ENCODE peak calls at places on chromosomes 16 and 17, in nine cellular contexts. One of them, this sample, is unnamed.

GRCh38 chr16:57600048-57600835 is 28.2 kb upstream of the ADGRG1 start:
- DNase-seq in PC-3: peak; percentile 66
- DNase-seq in HFFc6: no peak
- DNase-seq in NCI-H2029 treated with DMSO at 0.1 percent for 48 hours: no peak
- DNase-seq in activated naive CD4-positive, alpha-beta T cell treated with Interleukin-2 at 50 U/mL for 16 hours: peak; percentile 52
- DNase-seq in omental fat pad: no peak
- DNase-seq in ELF-1: peak; percentile 82
- DNase-seq in stimulated activated CD4-positive, alpha-beta T cell treated with anti-CD3 and anti-CD28 coated beads, TNF-alpha, amount 100 ng/mL, for 4 hours: no peak
- DNase-seq in cardiac fibroblast: peak; percentile 64
- DNase-seq in this sample: peak; percentile 74

GRCh38 chr17:48429638-48430586 is at the start of gene SKAP1:
- DNase-seq in PC-3: no peak
- DNase-seq in HFFc6: no peak
- DNase-seq in NCI-H2029 treated with DMSO at 0.1 percent for 48 hours: no peak
- DNase-seq in activated naive CD4-positive, alpha-beta T cell treated with Interleukin-2 at 50 U/mL for 16 hours: peak; percentile 72
- DNase-seq in omental fat pad: no peak
- DNase-seq in ELF-1: peak; percentile 41
- DNase-seq in stimulated activated CD4-positive, alpha-beta T cell treated with anti-CD3 and anti-CD28 coated beads, TNF-alpha, amount 100 ng/mL, for 4 hours: peak; percentile 54
- DNase-seq in cardiac fibroblast: no peak
- DNase-seq in this sample: no peak

GRCh38 chr16:10594312-10594950 is 14.0 kb upstream of the EMP2 start:
- DNase-seq in PC-3: peak; percentile 71
- DNase-seq in HFFc6: no peak
- DNase-seq in NCI-H2029 treated with DMSO at 0.1 percent for 48 hours: peak; percentile 92
- DNase-seq in activated naive CD4-positive, alpha-beta T cell treated with Interleukin-2 at 50 U/mL for 16 hours: no peak
- DNase-seq in omental fat pad: no peak
- DNase-seq in ELF-1: no peak
- DNase-seq in stimulated activated CD4-positive, alpha-beta T cell treated with anti-CD3 and anti-CD28 coated beads, TNF-alpha, amount 100 ng/mL, for 4 hours: no peak
- DNase-seq in cardiac fibroblast: no peak
- DNase-seq in this sample: peak; percentile 85

GRCh38 chr16:30394603-30395154 is 541 bp upstream of the ZNF48 start:
- DNase-seq in PC-3: no peak
- DNase-seq in HFFc6: no peak
- DNase-seq in NCI-H2029 treated with DMSO at 0.1 percent for 48 hours: no peak
- DNase-seq in activated naive CD4-positive, alpha-beta T cell treated with Interleukin-2 at 50 U/mL for 16 hours: no peak
- DNase-seq in omental fat pad: no peak
- DNase-seq in ELF-1: peak; percentile 67
- DNase-seq in stimulated activated CD4-positive, alpha-beta T cell treated with anti-CD3 and anti-CD28 coated beads, TNF-alpha, amount 100 ng/mL, for 4 hours: no peak
- DNase-seq in cardiac fibroblast: peak; percentile 67
- DNase-seq in this sample: no peak

GRCh38 chr16:13305019-13305755 is 403.8 kb downstream of the SHISA9 start:
- DNase-seq in PC-3: no peak
- DNase-seq in HFFc6: no peak
- DNase-seq in NCI-H2029 treated with DMSO at 0.1 percent for 48 hours: no peak
- DNase-seq in activated naive CD4-positive, alpha-beta T cell treated with Interleukin-2 at 50 U/mL for 16 hours: no peak
- DNase-seq in omental fat pad: no peak
- DNase-seq in ELF-1: no peak
- DNase-seq in stimulated activated CD4-positive, alpha-beta T cell treated with anti-CD3 and anti-CD28 coated beads, TNF-alpha, amount 100 ng/mL, for 4 hours: no peak
- DNase-seq in cardiac fibroblast: no peak
- DNase-seq in this sample: no peak

GRCh38 chr16:67311607-67312449 is 14.7 kb downstream of the KCTD19 start:
- DNase-seq in PC-3: peak; percentile 94
- DNase-seq in HFFc6: peak; percentile 100
- DNase-seq in NCI-H2029 treated with DMSO at 0.1 percent for 48 hours: no peak
- DNase-seq in activated naive CD4-positive, alpha-beta T cell treated with Interleukin-2 at 50 U/mL for 16 hours: peak; percentile 85
- DNase-seq in omental fat pad: peak; percentile 40
- DNase-seq in ELF-1: no peak
- DNase-seq in stimulated activated CD4-positive, alpha-beta T cell treated with anti-CD3 and anti-CD28 coated beads, TNF-alpha, amount 100 ng/mL, for 4 hours: peak; percentile 54
- DNase-seq in cardiac fibroblast: peak; percentile 97
- DNase-seq in this sample: no peak

GRCh38 chr17:80803451-80804428 is 187.9 kb upstream of the CHMP6 start:
- DNase-seq in PC-3: no peak
- DNase-seq in HFFc6: no peak
- DNase-seq in NCI-H2029 treated with DMSO at 0.1 percent for 48 hours: no peak
- DNase-seq in activated naive CD4-positive, alpha-beta T cell treated with Interleukin-2 at 50 U/mL for 16 hours: no peak
- DNase-seq in omental fat pad: no peak
- DNase-seq in ELF-1: no peak
- DNase-seq in stimulated activated CD4-positive, alpha-beta T cell treated with anti-CD3 and anti-CD28 coated beads, TNF-alpha, amount 100 ng/mL, for 4 hours: no peak
- DNase-seq in cardiac fibroblast: no peak
- DNase-seq in this sample: no peak

GRCh38 chr16:30724641-30725464 is 23.4 kb upstream of the PHKG2 start:
- DNase-seq in PC-3: no peak
- DNase-seq in HFFc6: no peak
- DNase-seq in NCI-H2029 treated with DMSO at 0.1 percent for 48 hours: no peak
- DNase-seq in activated naive CD4-positive, alpha-beta T cell treated with Interleukin-2 at 50 U/mL for 16 hours: no peak
- DNase-seq in omental fat pad: no peak
- DNase-seq in ELF-1: no peak
- DNase-seq in stimulated activated CD4-positive, alpha-beta T cell treated with anti-CD3 and anti-CD28 coated beads, TNF-alpha, amount 100 ng/mL, for 4 hours: no peak
- DNase-seq in cardiac fibroblast: no peak
- DNase-seq in this sample: no peak

GRCh38 chr17:4706121-4706520 is 2.2 kb upstream of the PELP1 start:
- DNase-seq in PC-3: peak; percentile 7
- DNase-seq in HFFc6: no peak
- DNase-seq in NCI-H2029 treated with DMSO at 0.1 percent for 48 hours: no peak
- DNase-seq in activated naive CD4-positive, alpha-beta T cell treated with Interleukin-2 at 50 U/mL for 16 hours: no peak
- DNase-seq in omental fat pad: no peak
- DNase-seq in ELF-1: peak; percentile 41
- DNase-seq in stimulated activated CD4-positive, alpha-beta T cell treated with anti-CD3 and anti-CD28 coated beads, TNF-alpha, amount 100 ng/mL, for 4 hours: no peak
- DNase-seq in cardiac fibroblast: no peak
- DNase-seq in this sample: no peak

GRCh38 chr17:29619251-29619650 is 3.5 kb downstream of the CORO6 start:
- DNase-seq in PC-3: no peak
- DNase-seq in HFFc6: peak; percentile 52
- DNase-seq in NCI-H2029 treated with DMSO at 0.1 percent for 48 hours: no peak
- DNase-seq in activated naive CD4-positive, alpha-beta T cell treated with Interleukin-2 at 50 U/mL for 16 hours: no peak
- DNase-seq in omental fat pad: no peak
- DNase-seq in ELF-1: peak; percentile 52
- DNase-seq in stimulated activated CD4-positive, alpha-beta T cell treated with anti-CD3 and anti-CD28 coated beads, TNF-alpha, amount 100 ng/mL, for 4 hours: no peak
- DNase-seq in cardiac fibroblast: peak; percentile 70
- DNase-seq in this sample: no peak

GRCh38 chr16:56389554-56389953 is 35.8 kb downstream of the AMFR start:
- DNase-seq in PC-3: peak; percentile 46
- DNase-seq in HFFc6: peak; percentile 96
- DNase-seq in NCI-H2029 treated with DMSO at 0.1 percent for 48 hours: no peak
- DNase-seq in activated naive CD4-positive, alpha-beta T cell treated with Interleukin-2 at 50 U/mL for 16 hours: no peak
- DNase-seq in omental fat pad: no peak
- DNase-seq in ELF-1: no peak
- DNase-seq in stimulated activated CD4-positive, alpha-beta T cell treated with anti-CD3 and anti-CD28 coated beads, TNF-alpha, amount 100 ng/mL, for 4 hours: no peak
- DNase-seq in cardiac fibroblast: peak; percentile 66
- DNase-seq in this sample: no peak

GRCh38 chr17:81479672-81480071 is 32.9 kb downstream of the ACTG1 start:
- DNase-seq in PC-3: no peak
- DNase-seq in HFFc6: no peak
- DNase-seq in NCI-H2029 treated with DMSO at 0.1 percent for 48 hours: no peak
- DNase-seq in activated naive CD4-positive, alpha-beta T cell treated with Interleukin-2 at 50 U/mL for 16 hours: no peak
- DNase-seq in omental fat pad: no peak
- DNase-seq in ELF-1: no peak
- DNase-seq in stimulated activated CD4-positive, alpha-beta T cell treated with anti-CD3 and anti-CD28 coated beads, TNF-alpha, amount 100 ng/mL, for 4 hours: no peak
- DNase-seq in cardiac fibroblast: peak; percentile 22
- DNase-seq in this sample: no peak